ENCODE peak calls at places on chromosomes 3 and 15, in nine cellular contexts. One of them, this sample, is unnamed.
A peak's percentile ranks its signal among the peaks of the same experiment; 100 is the strongest.

GRCh38 chr15:39918688-39919385 is 1.2 kb downstream of the GPR176 start:
- DNase-seq in A549: no peak
- DNase-seq in HL-60: no peak
- DNase-seq in Panc1: no peak
- DNase-seq in HCT116: no peak
- DNase-seq in SK-N-SH: no peak
- DNase-seq in K562: no peak
- DNase-seq in HepG2: no peak
- DNase-seq in GM12878: no peak
- DNase-seq in this sample: no peak

GRCh38 chr3:194617827-194618226 is 15.4 kb downstream of the TMEM44 start:
- DNase-seq in A549: no peak
- DNase-seq in HL-60: no peak
- DNase-seq in Panc1: no peak
- DNase-seq in HCT116: no peak
- DNase-seq in SK-N-SH: no peak
- DNase-seq in K562: no peak
- DNase-seq in HepG2: no peak
- DNase-seq in GM12878: no peak
- DNase-seq in this sample: no peak

GRCh38 chr3:105885261-105885660 is 16.4 kb upstream of the CBLB start:
- DNase-seq in A549: no peak
- DNase-seq in HL-60: no peak
- DNase-seq in Panc1: no peak
- DNase-seq in HCT116: no peak
- DNase-seq in SK-N-SH: no peak
- DNase-seq in K562: no peak
- DNase-seq in HepG2: no peak
- DNase-seq in GM12878: no peak
- DNase-seq in this sample: no peak

GRCh38 chr3:184907941-184908649 is 96.1 kb downstream of the VPS8 start:
- DNase-seq in A549: no peak
- DNase-seq in HL-60: no peak
- DNase-seq in Panc1: no peak
- DNase-seq in HCT116: no peak
- DNase-seq in SK-N-SH: no peak
- DNase-seq in K562: no peak
- DNase-seq in HepG2: no peak
- DNase-seq in GM12878: no peak
- DNase-seq in this sample: peak; percentile 25

GRCh38 chr3:31224936-31225335 is 307.8 kb upstream of the STT3B start:
- DNase-seq in A549: no peak
- DNase-seq in HL-60: no peak
- DNase-seq in Panc1: no peak
- DNase-seq in HCT116: no peak
- DNase-seq in SK-N-SH: no peak
- DNase-seq in K562: no peak
- DNase-seq in HepG2: no peak
- DNase-seq in GM12878: no peak
- DNase-seq in this sample: no peak

GRCh38 chr3:168002786-168003368 is 92.8 kb downstream of the GOLIM4 start:
- DNase-seq in A549: peak; percentile 26
- DNase-seq in HL-60: no peak
- DNase-seq in Panc1: no peak
- DNase-seq in HCT116: no peak
- DNase-seq in SK-N-SH: no peak
- DNase-seq in K562: peak; percentile 25
- DNase-seq in HepG2: no peak
- DNase-seq in GM12878: no peak
- DNase-seq in this sample: no peak

GRCh38 chr3:51942603-51943450 is 664 bp downstream of the PARP3 start:
- DNase-seq in A549: peak; percentile 60
- DNase-seq in HL-60: no peak
- DNase-seq in Panc1: no peak
- DNase-seq in HCT116: peak; percentile 26
- DNase-seq in SK-N-SH: peak; percentile 54
- DNase-seq in K562: peak; percentile 37
- DNase-seq in HepG2: peak; percentile 67
- DNase-seq in GM12878: peak; percentile 23
- DNase-seq in this sample: no peak

GRCh38 chr3:69330891-69331400 is 54.9 kb downstream of the FRMD4B start:
- DNase-seq in A549: no peak
- DNase-seq in HL-60: peak; percentile 14
- DNase-seq in Panc1: no peak
- DNase-seq in HCT116: no peak
- DNase-seq in SK-N-SH: no peak
- DNase-seq in K562: no peak
- DNase-seq in HepG2: no peak
- DNase-seq in GM12878: no peak
- DNase-seq in this sample: no peak

GRCh38 chr15:29990035-29990434 is 92.7 kb upstream of the GOLGA8J start:
- DNase-seq in A549: no peak
- DNase-seq in HL-60: no peak
- DNase-seq in Panc1: no peak
- DNase-seq in HCT116: no peak
- DNase-seq in SK-N-SH: no peak
- DNase-seq in K562: no peak
- DNase-seq in HepG2: no peak
- DNase-seq in GM12878: no peak
- DNase-seq in this sample: no peak

GRCh38 chr15:101349497-101349951 is 54.5 kb upstream of the SNRPA1 start:
- DNase-seq in A549: no peak
- DNase-seq in HL-60: no peak
- DNase-seq in Panc1: no peak
- DNase-seq in HCT116: no peak
- DNase-seq in SK-N-SH: no peak
- DNase-seq in K562: no peak
- DNase-seq in HepG2: no peak
- DNase-seq in GM12878: no peak
- DNase-seq in this sample: no peak

GRCh38 chr3:106333911-106334618 is 465.3 kb upstream of the CBLB start:
- DNase-seq in A549: no peak
- DNase-seq in HL-60: no peak
- DNase-seq in Panc1: no peak
- DNase-seq in HCT116: no peak
- DNase-seq in SK-N-SH: no peak
- DNase-seq in K562: no peak
- DNase-seq in HepG2: no peak
- DNase-seq in GM12878: no peak
- DNase-seq in this sample: no peak

GRCh38 chr15:49045691-49046112 is 544 bp downstream of the SECISBP2L start:
- DNase-seq in A549: peak; percentile 12
- DNase-seq in HL-60: peak; percentile 33
- DNase-seq in Panc1: no peak
- DNase-seq in HCT116: no peak
- DNase-seq in SK-N-SH: no peak
- DNase-seq in K562: peak; percentile 35
- DNase-seq in HepG2: peak; percentile 28
- DNase-seq in GM12878: peak; percentile 48
- DNase-seq in this sample: peak; percentile 74

GRCh38 chr3:192901435-192901834 is 16.2 kb downstream of the MB21D2 start:
- DNase-seq in A549: peak; percentile 60
- DNase-seq in HL-60: no peak
- DNase-seq in Panc1: no peak
- DNase-seq in HCT116: no peak
- DNase-seq in SK-N-SH: no peak
- DNase-seq in K562: no peak
- DNase-seq in HepG2: no peak
- DNase-seq in GM12878: no peak
- DNase-seq in this sample: no peak

GRCh38 chr3:158847885-158848284 is 46.0 kb downstream of the MFSD1 start:
- DNase-seq in A549: no peak
- DNase-seq in HL-60: no peak
- DNase-seq in Panc1: no peak
- DNase-seq in HCT116: no peak
- DNase-seq in SK-N-SH: no peak
- DNase-seq in K562: no peak
- DNase-seq in HepG2: no peak
- DNase-seq in GM12878: no peak
- DNase-seq in this sample: no peak

GRCh38 chr3:115666081-115666480 is 42.8 kb downstream of the GAP43 start:
- DNase-seq in A549: no peak
- DNase-seq in HL-60: no peak
- DNase-seq in Panc1: no peak
- DNase-seq in HCT116: no peak
- DNase-seq in SK-N-SH: no peak
- DNase-seq in K562: no peak
- DNase-seq in HepG2: no peak
- DNase-seq in GM12878: no peak
- DNase-seq in this sample: no peak

GRCh38 chr3:15645740-15646490 is 44.4 kb downstream of the BTD start:
- DNase-seq in A549: peak; percentile 91
- DNase-seq in HL-60: no peak
- DNase-seq in Panc1: peak; percentile 63
- DNase-seq in HCT116: peak; percentile 89
- DNase-seq in SK-N-SH: peak; percentile 70
- DNase-seq in K562: no peak
- DNase-seq in HepG2: no peak
- DNase-seq in GM12878: no peak
- DNase-seq in this sample: no peak

DNA sequence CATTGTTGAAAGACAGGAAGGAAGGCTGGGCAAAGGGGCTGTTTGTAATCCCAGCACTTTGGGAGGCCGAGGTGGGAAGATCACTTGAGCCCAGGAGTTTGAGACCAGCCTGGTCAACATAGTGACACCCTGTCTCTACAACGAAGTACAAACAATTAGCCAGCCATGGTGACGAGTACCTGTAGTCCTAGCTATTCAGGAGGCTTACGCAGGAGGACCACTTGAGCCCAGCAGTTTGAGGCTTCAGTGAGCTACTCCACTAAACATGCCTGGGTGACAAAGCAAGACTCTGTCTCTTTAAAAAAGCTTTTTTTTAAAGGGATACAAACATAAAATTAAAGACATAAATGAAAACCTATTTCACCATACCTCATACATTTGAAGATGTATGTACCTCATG is 11.1 kb downstream of the SERP1 start:
- DNase-seq in A549: no peak
- DNase-seq in HL-60: no peak
- DNase-seq in Panc1: no peak
- DNase-seq in HCT116: no peak
- DNase-seq in SK-N-SH: no peak
- DNase-seq in K562: no peak
- DNase-seq in HepG2: no peak
- DNase-seq in GM12878: no peak
- DNase-seq in this sample: no peak
- TF ChIP-seq REST in A549: no peak
- TF ChIP-seq REST in HL-60: no peak
- TF ChIP-seq REST in Panc1: no peak
- TF ChIP-seq REST in HCT116: no peak
- TF ChIP-seq REST in SK-N-SH: no peak
- TF ChIP-seq REST in K562: no peak
- TF ChIP-seq REST in HepG2: no peak
- TF ChIP-seq REST in GM12878: no peak
- TF ChIP-seq REST in this sample: no peak

GRCh38 chr3:10551139-10551538 is 45.8 kb upstream of the ATP2B2 start:
- DNase-seq in A549: no peak
- DNase-seq in HL-60: no peak
- DNase-seq in Panc1: no peak
- DNase-seq in HCT116: no peak
- DNase-seq in SK-N-SH: no peak
- DNase-seq in K562: no peak
- DNase-seq in HepG2: no peak
- DNase-seq in GM12878: no peak
- DNase-seq in this sample: no peak

GRCh38 chr3:10550705-10551104 is 45.3 kb upstream of the ATP2B2 start:
- DNase-seq in A549: no peak
- DNase-seq in HL-60: no peak
- DNase-seq in Panc1: no peak
- DNase-seq in HCT116: no peak
- DNase-seq in SK-N-SH: no peak
- DNase-seq in K562: no peak
- DNase-seq in HepG2: no peak
- DNase-seq in GM12878: no peak
- DNase-seq in this sample: no peak

GRCh38 chr3:10553586-10554235 is 48.3 kb upstream of the ATP2B2 start:
- DNase-seq in A549: no peak
- DNase-seq in HL-60: no peak
- DNase-seq in Panc1: no peak
- DNase-seq in HCT116: no peak
- DNase-seq in SK-N-SH: no peak
- DNase-seq in K562: peak; percentile 23
- DNase-seq in HepG2: no peak
- DNase-seq in GM12878: no peak
- DNase-seq in this sample: peak; percentile 87

GRCh38 chr3:10552631-10552943 is 47.2 kb upstream of the ATP2B2 start:
- DNase-seq in A549: no peak
- DNase-seq in HL-60: peak; percentile 10
- DNase-seq in Panc1: no peak
- DNase-seq in HCT116: no peak
- DNase-seq in SK-N-SH: no peak
- DNase-seq in K562: no peak
- DNase-seq in HepG2: no peak
- DNase-seq in GM12878: no peak
- DNase-seq in this sample: no peak

GRCh38 chr3:10551821-10552630 is 46.6 kb upstream of the ATP2B2 start:
- DNase-seq in A549: no peak
- DNase-seq in HL-60: peak; percentile 95
- DNase-seq in Panc1: no peak
- DNase-seq in HCT116: peak; percentile 15
- DNase-seq in SK-N-SH: no peak
- DNase-seq in K562: peak; percentile 23
- DNase-seq in HepG2: no peak
- DNase-seq in GM12878: no peak
- DNase-seq in this sample: no peak
- TF ChIP-seq REST in A549: no peak
- TF ChIP-seq REST in HL-60: no peak
- TF ChIP-seq REST in Panc1: no peak
- TF ChIP-seq REST in HCT116: no peak
- TF ChIP-seq REST in SK-N-SH: no peak
- TF ChIP-seq REST in K562: no peak
- TF ChIP-seq REST in HepG2: no peak
- TF ChIP-seq REST in GM12878: no peak
- TF ChIP-seq REST in this sample: no peak

GRCh38 chr15:33022629-33023028 is 171.9 kb downstream of the FMN1 start:
- DNase-seq in A549: no peak
- DNase-seq in HL-60: no peak
- DNase-seq in Panc1: no peak
- DNase-seq in HCT116: no peak
- DNase-seq in SK-N-SH: peak; percentile 44
- DNase-seq in K562: no peak
- DNase-seq in HepG2: no peak
- DNase-seq in GM12878: no peak
- DNase-seq in this sample: peak; percentile 71
- TF ChIP-seq REST in A549: no peak
- TF ChIP-seq REST in HL-60: no peak
- TF ChIP-seq REST in Panc1: no peak
- TF ChIP-seq REST in HCT116: no peak
- TF ChIP-seq REST in SK-N-SH: no peak
- TF ChIP-seq REST in K562: no peak
- TF ChIP-seq REST in HepG2: no peak
- TF ChIP-seq REST in GM12878: no peak
- TF ChIP-seq REST in this sample: no peak

DNA sequence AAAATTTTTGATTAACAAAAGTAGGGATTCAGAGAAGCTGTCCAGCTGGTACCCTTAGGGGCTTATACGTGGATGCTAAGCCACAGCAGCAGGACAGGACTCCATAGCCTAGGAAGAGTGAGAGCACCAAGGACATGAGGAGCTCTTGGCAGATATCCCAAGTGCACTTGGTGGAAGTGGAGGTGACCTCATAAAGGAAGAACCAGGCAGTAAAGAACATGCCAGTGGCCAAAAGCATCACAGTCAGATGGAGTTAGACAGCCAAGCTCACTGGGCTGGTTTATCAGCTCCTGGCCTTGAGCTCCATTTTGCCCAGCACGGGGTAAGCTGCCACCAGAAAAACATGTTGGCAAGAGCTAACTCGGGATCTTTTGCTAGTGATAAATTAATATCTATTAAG is 107.9 kb downstream of the CMSS1 start:
- DNase-seq in A549: peak; percentile 30
- DNase-seq in HL-60: no peak
- DNase-seq in Panc1: no peak
- DNase-seq in HCT116: no peak
- DNase-seq in SK-N-SH: peak; percentile 27
- DNase-seq in K562: no peak
- DNase-seq in HepG2: no peak
- DNase-seq in GM12878: no peak
- DNase-seq in this sample: no peak
- TF ChIP-seq REST in A549: no peak
- TF ChIP-seq REST in HL-60: no peak
- TF ChIP-seq REST in Panc1: no peak
- TF ChIP-seq REST in HCT116: no peak
- TF ChIP-seq REST in SK-N-SH: no peak
- TF ChIP-seq REST in K562: no peak
- TF ChIP-seq REST in HepG2: no peak
- TF ChIP-seq REST in GM12878: no peak
- TF ChIP-seq REST in this sample: no peak

This sample was measured in GM23338.